ENCODE peak calls at places on chromosomes 5 and 9, in eight cellular contexts. X is GM12891, T is body of pancreas, C is IMR-90, O is ovary, K is transverse colon, G is esophagus squamous epithelium, W is A549. Z is an unnamed sample.

GRCh38 chr5:143033535-143034260 is 263.5 kb downstream of the ARHGAP26 start:
- DNase-seq in G (no peak), K (no peak), T (no peak), X (no peak), C (peak; percentile 95), O (no peak), W (peak; percentile 21), Z (no peak)

GRCh38 chr5:57676228-57677098 is 193.9 kb upstream of the ACTBL2 start:
- DNase-seq in T (no peak), G (no peak), O (no peak), K (no peak), W (no peak), X (no peak), C (peak; percentile 76), Z (no peak)

GRCh38 chr5:157607371-157608161 is 32.0 kb upstream of the ADAM19 start:
- DNase-seq in W (peak; percentile 12), T (no peak), C (peak; percentile 85), X (no peak), K (peak; percentile 33), G (no peak), O (no peak), Z (no peak)

GRCh38 chr9:109403116-109403515 is 82.3 kb upstream of the EPB41L4B start:
- DNase-seq in W (no peak), O (no peak), X (no peak), K (no peak), G (no peak), T (no peak), C (no peak), Z (no peak)

GRCh38 chr9:19408316-19408692 is 505 bp upstream of the ACER2 start:
- DNase-seq in O (no peak), T (no peak), X (no peak), W (no peak), C (no peak), G (peak; percentile 31), K (no peak), Z (peak; percentile 58)

GRCh38 chr9:100583019-100583802 is 5.3 kb downstream of the CAVIN4 start:
- DNase-seq in X (no peak), T (no peak), C (no peak), O (no peak), W (no peak), K (no peak), G (no peak), Z (no peak)

GRCh38 chr5:115583474-115583873 is 18.8 kb downstream of the TICAM2 start:
- DNase-seq in W (no peak), O (no peak), G (no peak), T (no peak), K (no peak), C (peak; percentile 95), X (no peak), Z (no peak)

GRCh38 chr9:81874926-81875325 is 53.3 kb upstream of the SPATA31D4 start:
- DNase-seq in T (no peak), X (no peak), K (peak; percentile 20), C (peak; percentile 94), W (no peak), G (no peak), O (no peak), Z (no peak)

GRCh38 chr9:14722391-14723035 is at the start of gene CER1:
- DNase-seq in W (no peak), X (no peak), G (no peak), T (no peak), O (no peak), C (no peak), K (no peak), Z (no peak)

DNA sequence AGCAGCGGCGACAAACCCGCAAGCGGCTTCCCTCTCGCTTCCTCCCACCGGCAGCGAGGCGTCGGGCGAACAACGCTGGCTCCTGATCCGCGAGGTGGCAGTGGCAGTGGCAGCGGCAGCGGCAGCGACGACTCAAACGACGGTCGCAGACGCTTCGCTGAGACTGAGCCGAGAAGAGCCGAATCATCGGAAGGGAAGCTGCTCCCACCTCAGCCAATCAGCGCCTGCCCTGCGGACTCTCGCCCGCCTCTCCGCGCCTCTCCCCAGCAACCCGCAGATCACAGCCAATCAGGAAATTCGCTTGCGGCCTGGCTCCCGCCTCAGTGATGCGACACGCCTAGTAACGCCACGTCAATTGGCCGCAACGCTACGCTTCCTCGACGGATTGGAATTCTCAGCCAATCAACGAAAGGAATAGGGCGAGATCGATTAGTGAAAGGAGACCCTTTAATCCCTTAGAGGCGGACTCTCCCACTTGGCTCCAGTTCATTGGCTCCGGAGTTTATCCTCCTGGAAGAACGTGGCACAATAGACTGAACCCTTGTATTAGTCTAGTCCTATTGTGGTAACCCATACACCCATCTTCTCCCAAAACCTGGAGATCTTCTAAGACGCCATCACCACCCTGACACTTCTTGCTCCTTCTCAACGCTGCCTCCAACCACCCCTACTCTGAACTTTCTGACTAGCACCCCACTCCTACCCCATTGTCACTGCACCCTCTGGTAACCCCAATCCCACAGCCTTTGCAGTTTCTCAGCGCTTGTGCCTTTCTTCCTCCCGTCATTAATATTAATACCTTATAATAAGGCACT is at the start of gene VCP:
- DNase-seq in G (peak; percentile 92), C (peak; percentile 99), X (peak; percentile 94), K (peak; percentile 98), O (peak; percentile 97), T (peak; percentile 98), W (peak; percentile 100), Z (peak; percentile 99)
- TF ChIP-seq POLR2A in G (peak; percentile 90), C (peak; percentile 96), X (peak; percentile 85), K (peak; percentile 94), O (peak; percentile 92), T (peak; percentile 93), W (peak; percentile 98), Z (peak; percentile 74)

DNA sequence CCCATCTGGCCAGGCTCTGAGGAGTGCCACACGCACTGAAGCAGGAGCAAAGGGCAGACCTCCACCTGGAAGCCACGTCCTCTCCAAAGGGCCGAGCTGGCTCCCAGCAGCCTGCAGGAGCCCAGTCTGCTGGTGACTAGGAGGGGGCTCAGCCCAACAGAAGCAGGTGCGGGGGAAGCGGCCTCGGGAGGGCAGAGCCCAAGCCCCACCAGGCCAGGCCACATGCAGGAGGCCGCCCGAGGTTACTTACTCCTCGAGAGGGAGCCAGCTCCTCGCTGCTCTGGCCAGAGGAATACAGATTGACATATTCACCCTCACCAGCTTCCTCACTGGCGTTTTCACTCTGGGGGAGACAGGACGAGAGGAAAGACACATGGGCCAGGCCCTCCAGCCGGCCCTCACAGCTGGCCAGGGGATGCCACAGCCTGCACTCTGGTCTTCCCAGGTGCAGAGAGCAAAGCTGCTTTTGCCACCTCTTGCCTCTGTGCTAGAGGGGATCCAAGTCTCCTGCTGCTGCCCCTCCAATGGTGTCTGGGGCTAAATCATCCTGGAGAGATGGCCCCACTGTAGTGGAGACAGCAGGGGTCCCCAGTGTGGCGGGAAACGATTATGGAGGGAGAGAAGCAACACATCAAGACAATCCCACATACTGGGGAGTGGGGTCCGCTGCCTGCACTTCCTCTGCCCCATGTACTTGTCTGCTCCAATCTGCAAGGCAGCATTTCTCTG is 58.6 kb downstream of the PRRT1B start:
- DNase-seq in O (no peak), X (no peak), K (no peak), C (no peak), T (no peak), W (no peak), G (no peak), Z (no peak)
- TF ChIP-seq POLR2A in O (no peak), X (no peak), K (no peak), C (no peak), T (no peak), W (no peak), G (no peak), Z (no peak)

GRCh38 chr5:177005619-177006264 is 837 bp downstream of the UIMC1 start:
- DNase-seq in C (peak; percentile 62), X (peak; percentile 43), O (peak; percentile 71), W (peak; percentile 57), K (peak; percentile 78), T (peak; percentile 72), G (no peak), Z (no peak)

GRCh38 chr5:177004961-177005360 is 1.6 kb downstream of the UIMC1 start:
- DNase-seq in X (no peak), K (no peak), O (no peak), W (no peak), T (no peak), C (no peak), G (no peak), Z (no peak)

GRCh38 chr5:177008716-177009115 is 2.1 kb upstream of the UIMC1 start:
- DNase-seq in W (no peak), X (no peak), T (no peak), C (no peak), G (no peak), K (no peak), O (no peak), Z (no peak)

GRCh38 chr5:177003649-177004048 is 2.9 kb downstream of the UIMC1 start:
- DNase-seq in G (no peak), X (no peak), W (no peak), T (no peak), C (no peak), K (no peak), O (no peak), Z (no peak)

GRCh38 chr5:177006265-177006972 is at the start of gene UIMC1:
- DNase-seq in G (peak; percentile 70), T (peak; percentile 91), O (peak; percentile 91), W (peak; percentile 73), K (peak; percentile 94), C (peak; percentile 88), X (peak; percentile 78), Z (peak; percentile 90)
- TF ChIP-seq POLR2A in G (peak; percentile 13), T (no peak), O (peak; percentile 34), W (peak; percentile 25), K (peak; percentile 44), C (peak; percentile 76), X (peak; percentile 77), Z (peak; percentile 45)

GRCh38 chr9:137195525-137196220 is 4.9 kb downstream of the TPRN start:
- DNase-seq in O (no peak), X (no peak), K (peak; percentile 88), G (no peak), T (peak; percentile 78), C (no peak), W (no peak), Z (no peak)

GRCh38 chr9:137198748-137199276 is 1.7 kb downstream of the TPRN start:
- DNase-seq in G (no peak), W (no peak), O (no peak), K (peak; percentile 39), C (no peak), T (peak; percentile 70), X (no peak), Z (no peak)

GRCh38 chr9:137199411-137200121 is 975 bp downstream of the TPRN start:
- DNase-seq in C (peak; percentile 12), G (no peak), T (no peak), O (no peak), X (no peak), W (no peak), K (no peak), Z (no peak)

GRCh38 chr9:137200311-137201204 is at the start of gene TPRN:
- DNase-seq in K (peak; percentile 100), G (peak; percentile 96), O (peak; percentile 100), C (peak; percentile 98), W (peak; percentile 100), X (peak; percentile 100), T (peak; percentile 99), Z (peak; percentile 99)

DNA sequence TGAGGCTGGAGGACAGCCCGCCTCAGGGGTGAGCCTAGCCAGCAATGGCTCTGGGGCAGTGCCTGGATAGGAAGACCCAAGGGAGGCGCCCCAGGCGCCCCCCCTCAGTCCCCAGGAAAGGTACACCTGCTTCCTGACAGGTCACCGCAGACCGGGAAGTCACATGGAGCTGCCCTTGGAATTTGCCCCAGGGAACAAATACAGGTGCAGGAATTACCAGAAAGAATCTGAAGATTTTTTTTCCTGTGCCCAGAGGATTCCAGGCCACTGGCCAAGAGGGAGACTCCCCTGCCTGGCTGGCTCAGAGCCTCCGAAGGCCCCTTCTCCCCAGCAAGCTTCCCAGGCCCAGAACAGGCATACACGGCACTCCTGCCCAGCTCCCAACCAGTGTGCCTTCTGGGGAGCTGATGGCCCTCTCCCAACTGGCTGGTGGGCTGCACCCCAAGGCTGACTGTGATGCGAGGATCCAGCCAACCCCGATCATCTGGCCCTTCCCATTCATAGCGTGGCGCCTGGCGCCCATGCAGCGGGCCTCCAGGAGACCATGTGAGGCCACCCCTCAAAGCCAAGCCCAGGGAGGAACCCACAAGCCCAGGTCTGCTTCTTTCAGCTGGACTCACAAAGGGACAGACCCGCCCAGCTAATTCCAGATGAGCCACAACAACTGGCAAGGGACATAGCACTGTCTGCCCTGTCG is 2.3 kb downstream of the TPRN start:
- DNase-seq in K (peak; percentile 82), T (peak; percentile 91), O (no peak), G (no peak), C (no peak), W (no peak), X (no peak), Z (peak; percentile 71)
- TF ChIP-seq POLR2A in K (peak; percentile 69), T (peak; percentile 50), O (no peak), G (no peak), C (no peak), W (no peak), X (no peak), Z (no peak)

Z was measured in breast epithelium.